ENCODE peak calls at places on chromosome 7, in eight cellular contexts. One of them, this sample, is unnamed.

GRCh38 chr7:137818036-137818435 is 28.7 kb downstream of the DGKI start:
- DNase-seq in AG10803: no peak
- DNase-seq in GM23248: peak; percentile 42
- DNase-seq in HFF-Myc: no peak
- DNase-seq in AG04450: peak; percentile 15
- DNase-seq in A673: no peak
- DNase-seq in sigmoid colon: no peak
- DNase-seq in CD4-positive, CD25-positive, alpha-beta regulatory T cell: no peak
- DNase-seq in this sample: no peak

GRCh38 chr7:12158334-12159060 is 52.6 kb upstream of the TMEM106B start:
- DNase-seq in CD4-positive, CD25-positive, alpha-beta regulatory T cell: no peak
- DNase-seq in A673: no peak
- DNase-seq in HFF-Myc: no peak
- DNase-seq in sigmoid colon: no peak
- DNase-seq in AG10803: peak; percentile 2
- DNase-seq in GM23248: no peak
- DNase-seq in AG04450: peak; percentile 6
- DNase-seq in this sample: no peak

GRCh38 chr7:16652255-16652583 is 6.2 kb downstream of the BZW2 start:
- DNase-seq in AG04450: no peak
- DNase-seq in GM23248: no peak
- DNase-seq in CD4-positive, CD25-positive, alpha-beta regulatory T cell: no peak
- DNase-seq in A673: no peak
- DNase-seq in AG10803: no peak
- DNase-seq in sigmoid colon: no peak
- DNase-seq in HFF-Myc: no peak
- DNase-seq in this sample: no peak

GRCh38 chr7:105614341-105614840 is 33.1 kb upstream of the EFCAB10 start:
- DNase-seq in HFF-Myc: no peak
- DNase-seq in AG10803: no peak
- DNase-seq in CD4-positive, CD25-positive, alpha-beta regulatory T cell: no peak
- DNase-seq in GM23248: no peak
- DNase-seq in AG04450: no peak
- DNase-seq in A673: no peak
- DNase-seq in sigmoid colon: peak; percentile 43
- DNase-seq in this sample: no peak

GRCh38 chr7:136183981-136184380 is 206.8 kb upstream of the MTPN start:
- DNase-seq in CD4-positive, CD25-positive, alpha-beta regulatory T cell: no peak
- DNase-seq in GM23248: peak; percentile 13
- DNase-seq in HFF-Myc: no peak
- DNase-seq in AG04450: no peak
- DNase-seq in sigmoid colon: no peak
- DNase-seq in AG10803: no peak
- DNase-seq in A673: peak; percentile 51
- DNase-seq in this sample: peak; percentile 14

GRCh38 chr7:100590077-100590737 is 4.1 kb downstream of the FBXO24 start:
- DNase-seq in A673: no peak
- DNase-seq in GM23248: no peak
- DNase-seq in AG10803: no peak
- DNase-seq in AG04450: no peak
- DNase-seq in HFF-Myc: no peak
- DNase-seq in sigmoid colon: peak; percentile 80
- DNase-seq in CD4-positive, CD25-positive, alpha-beta regulatory T cell: no peak
- DNase-seq in this sample: no peak

GRCh38 chr7:75756340-75757297 is 15.4 kb downstream of the CCL26 start:
- DNase-seq in sigmoid colon: no peak
- DNase-seq in A673: peak; percentile 60
- DNase-seq in AG04450: no peak
- DNase-seq in AG10803: peak; percentile 44
- DNase-seq in CD4-positive, CD25-positive, alpha-beta regulatory T cell: no peak
- DNase-seq in HFF-Myc: no peak
- DNase-seq in GM23248: peak; percentile 67
- DNase-seq in this sample: no peak

GRCh38 chr7:93016085-93016471 is 101.7 kb downstream of the SAMD9 start:
- DNase-seq in HFF-Myc: no peak
- DNase-seq in A673: peak; percentile 31
- DNase-seq in CD4-positive, CD25-positive, alpha-beta regulatory T cell: no peak
- DNase-seq in AG10803: peak; percentile 77
- DNase-seq in GM23248: peak; percentile 33
- DNase-seq in AG04450: no peak
- DNase-seq in sigmoid colon: no peak
- DNase-seq in this sample: no peak

GRCh38 chr7:272631-273030 is 17.3 kb upstream of the FOXL3 start:
- DNase-seq in AG10803: no peak
- DNase-seq in AG04450: no peak
- DNase-seq in CD4-positive, CD25-positive, alpha-beta regulatory T cell: no peak
- DNase-seq in HFF-Myc: no peak
- DNase-seq in A673: no peak
- DNase-seq in GM23248: no peak
- DNase-seq in sigmoid colon: no peak
- DNase-seq in this sample: no peak

GRCh38 chr7:158266426-158266816 is 321.2 kb downstream of the PTPRN2 start:
- DNase-seq in A673: no peak
- DNase-seq in sigmoid colon: peak; percentile 40
- DNase-seq in HFF-Myc: no peak
- DNase-seq in CD4-positive, CD25-positive, alpha-beta regulatory T cell: no peak
- DNase-seq in AG04450: no peak
- DNase-seq in GM23248: no peak
- DNase-seq in AG10803: no peak
- DNase-seq in this sample: no peak

GRCh38 chr7:135291809-135292253 is 58.2 kb downstream of the STRA8 start:
- DNase-seq in CD4-positive, CD25-positive, alpha-beta regulatory T cell: no peak
- DNase-seq in HFF-Myc: no peak
- DNase-seq in A673: no peak
- DNase-seq in AG04450: peak; percentile 18
- DNase-seq in GM23248: peak; percentile 83
- DNase-seq in sigmoid colon: no peak
- DNase-seq in AG10803: peak; percentile 18
- DNase-seq in this sample: no peak

GRCh38 chr7:123154231-123154860 is 45.4 kb downstream of the SLC13A1 start:
- DNase-seq in A673: peak; percentile 95
- DNase-seq in AG04450: peak; percentile 3
- DNase-seq in GM23248: peak; percentile 77
- DNase-seq in sigmoid colon: peak; percentile 71
- DNase-seq in AG10803: peak; percentile 70
- DNase-seq in HFF-Myc: peak; percentile 19
- DNase-seq in CD4-positive, CD25-positive, alpha-beta regulatory T cell: no peak
- DNase-seq in this sample: peak; percentile 49

GRCh38 chr7:65371468-65371867 is 2.2 kb upstream of the ZNF92 start:
- DNase-seq in GM23248: no peak
- DNase-seq in CD4-positive, CD25-positive, alpha-beta regulatory T cell: no peak
- DNase-seq in A673: no peak
- DNase-seq in HFF-Myc: no peak
- DNase-seq in sigmoid colon: no peak
- DNase-seq in AG10803: peak; percentile 24
- DNase-seq in AG04450: no peak
- DNase-seq in this sample: peak; percentile 71

GRCh38 chr7:137878333-137878961 is 31.7 kb upstream of the DGKI start:
- DNase-seq in HFF-Myc: no peak
- DNase-seq in GM23248: peak; percentile 33
- DNase-seq in A673: no peak
- DNase-seq in AG10803: peak; percentile 54
- DNase-seq in AG04450: no peak
- DNase-seq in CD4-positive, CD25-positive, alpha-beta regulatory T cell: no peak
- DNase-seq in sigmoid colon: peak; percentile 96
- DNase-seq in this sample: peak; percentile 98

GRCh38 chr7:139798221-139798620 is 20.4 kb upstream of the HIPK2 start:
- DNase-seq in GM23248: no peak
- DNase-seq in sigmoid colon: no peak
- DNase-seq in HFF-Myc: no peak
- DNase-seq in A673: no peak
- DNase-seq in CD4-positive, CD25-positive, alpha-beta regulatory T cell: no peak
- DNase-seq in AG04450: no peak
- DNase-seq in AG10803: no peak
- DNase-seq in this sample: no peak
- H3K4me3 ChIP-seq in GM23248: no peak overlapping the region
- H3K4me3 ChIP-seq in sigmoid colon: no peak overlapping the region
- H3K4me3 ChIP-seq in HFF-Myc: no peak overlapping the region
- H3K4me3 ChIP-seq in A673: no peak overlapping the region
- H3K4me3 ChIP-seq in CD4-positive, CD25-positive, alpha-beta regulatory T cell: no peak overlapping the region
- H3K4me3 ChIP-seq in AG04450: no peak overlapping the region
- H3K4me3 ChIP-seq in AG10803: no peak overlapping the region
- H3K4me3 ChIP-seq in this sample: no peak overlapping the region

DNA sequence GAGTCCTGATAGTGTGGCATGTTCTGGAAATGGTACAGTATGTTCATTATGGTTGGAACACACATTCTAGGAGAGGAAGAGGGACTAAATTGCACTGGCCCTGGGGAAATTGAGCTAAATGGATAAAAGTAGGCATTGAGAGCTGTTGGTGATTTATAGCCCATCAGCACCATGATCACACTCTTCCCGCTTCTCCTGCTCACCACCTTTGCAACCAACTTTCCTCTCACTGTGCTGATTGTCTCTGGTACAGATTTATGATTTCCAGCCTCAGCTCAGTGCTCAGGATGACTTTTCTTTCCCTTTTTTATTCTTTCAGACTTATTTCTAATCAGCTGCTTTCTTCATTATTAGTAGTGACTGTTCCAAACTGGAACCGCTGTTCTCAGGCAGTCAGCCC is 51.3 kb upstream of the RPA3 start:
- DNase-seq in CD4-positive, CD25-positive, alpha-beta regulatory T cell: no peak
- DNase-seq in GM23248: no peak
- DNase-seq in A673: no peak
- DNase-seq in AG04450: no peak
- DNase-seq in AG10803: no peak
- DNase-seq in sigmoid colon: no peak
- DNase-seq in HFF-Myc: no peak
- DNase-seq in this sample: no peak
- H3K4me3 ChIP-seq in CD4-positive, CD25-positive, alpha-beta regulatory T cell: no peak overlapping the region
- H3K4me3 ChIP-seq in GM23248: no peak overlapping the region
- H3K4me3 ChIP-seq in A673: no peak overlapping the region
- H3K4me3 ChIP-seq in AG04450: no peak overlapping the region
- H3K4me3 ChIP-seq in AG10803: no peak overlapping the region
- H3K4me3 ChIP-seq in sigmoid colon: no peak overlapping the region
- H3K4me3 ChIP-seq in HFF-Myc: no peak overlapping the region
- H3K4me3 ChIP-seq in this sample: no peak overlapping the region

GRCh38 chr7:32762321-32762669 is 129.3 kb downstream of the KBTBD2 start:
- DNase-seq in A673: no peak
- DNase-seq in CD4-positive, CD25-positive, alpha-beta regulatory T cell: no peak
- DNase-seq in HFF-Myc: no peak
- DNase-seq in AG10803: no peak
- DNase-seq in GM23248: peak; percentile 35
- DNase-seq in sigmoid colon: no peak
- DNase-seq in AG04450: no peak
- DNase-seq in this sample: no peak

GRCh38 chr7:32765185-32765584 is 126.4 kb downstream of the KBTBD2 start:
- DNase-seq in sigmoid colon: no peak
- DNase-seq in GM23248: no peak
- DNase-seq in HFF-Myc: no peak
- DNase-seq in A673: no peak
- DNase-seq in AG04450: no peak
- DNase-seq in CD4-positive, CD25-positive, alpha-beta regulatory T cell: no peak
- DNase-seq in AG10803: no peak
- DNase-seq in this sample: no peak

GRCh38 chr7:32762894-32763293 is 128.7 kb downstream of the KBTBD2 start:
- DNase-seq in sigmoid colon: no peak
- DNase-seq in A673: no peak
- DNase-seq in HFF-Myc: no peak
- DNase-seq in CD4-positive, CD25-positive, alpha-beta regulatory T cell: no peak
- DNase-seq in GM23248: peak; percentile 54
- DNase-seq in AG10803: no peak
- DNase-seq in AG04450: no peak
- DNase-seq in this sample: no peak

DNA sequence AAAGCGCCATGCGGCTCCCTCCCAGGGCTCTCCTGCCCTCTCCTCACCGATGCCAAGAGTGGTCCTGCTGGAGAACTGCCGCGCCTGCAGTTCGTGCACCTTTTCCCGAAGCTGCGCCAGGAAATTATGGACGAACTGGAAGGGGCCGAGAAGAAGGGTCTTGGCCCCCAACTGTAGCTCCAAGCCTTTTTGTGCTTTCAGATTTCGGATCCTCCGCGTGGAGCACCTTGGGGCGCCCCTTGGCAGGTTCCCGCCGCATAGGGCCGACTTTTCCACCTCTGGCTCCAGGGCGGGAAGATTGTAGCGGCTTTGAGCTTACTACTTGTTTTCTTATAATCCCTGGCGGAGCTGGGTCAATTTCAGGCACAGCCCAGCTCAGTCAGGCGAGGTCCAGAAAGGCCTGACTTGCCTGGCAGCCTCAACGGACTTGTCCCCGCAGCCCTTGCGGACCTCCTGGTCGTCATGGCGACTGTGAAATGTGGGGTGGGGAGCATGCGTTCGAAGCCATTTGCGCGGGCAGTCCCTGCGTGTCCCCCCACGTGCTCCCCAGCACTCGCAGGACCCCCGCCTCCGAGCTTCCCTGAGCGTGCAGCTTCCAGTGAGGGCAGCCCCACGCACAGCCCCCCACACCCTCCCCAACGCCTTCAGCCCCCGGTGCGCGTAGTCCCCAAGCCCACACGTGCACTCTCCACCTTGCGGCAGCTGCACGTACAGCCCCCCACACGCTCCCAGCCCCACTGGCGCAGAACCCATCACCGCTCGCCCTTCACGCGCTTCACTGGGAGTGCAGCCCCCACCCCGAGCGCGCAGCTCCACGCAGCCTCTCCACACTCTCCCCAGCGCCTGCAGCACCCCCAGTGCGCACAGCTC is 129.9 kb downstream of the KBTBD2 start:
- DNase-seq in CD4-positive, CD25-positive, alpha-beta regulatory T cell: no peak
- DNase-seq in AG10803: no peak
- DNase-seq in AG04450: no peak
- DNase-seq in GM23248: peak; percentile 17
- DNase-seq in A673: no peak
- DNase-seq in sigmoid colon: peak; percentile 62
- DNase-seq in HFF-Myc: no peak
- DNase-seq in this sample: no peak
- H3K4me3 ChIP-seq in CD4-positive, CD25-positive, alpha-beta regulatory T cell: no peak overlapping the region
- H3K4me3 ChIP-seq in AG10803: peak overlapping the region; percentile 34
- H3K4me3 ChIP-seq in AG04450: no peak overlapping the region
- H3K4me3 ChIP-seq in GM23248: peak overlapping the region; percentile 66
- H3K4me3 ChIP-seq in A673: no peak overlapping the region
- H3K4me3 ChIP-seq in sigmoid colon: no peak overlapping the region
- H3K4me3 ChIP-seq in HFF-Myc: no peak overlapping the region
- H3K4me3 ChIP-seq in this sample: peak overlapping the region; percentile 52

GRCh38 chr7:151410405-151411390 is 860 bp upstream of the WDR86 start:
- DNase-seq in sigmoid colon: peak; percentile 71
- DNase-seq in A673: peak; percentile 25
- DNase-seq in HFF-Myc: no peak
- DNase-seq in CD4-positive, CD25-positive, alpha-beta regulatory T cell: no peak
- DNase-seq in GM23248: no peak
- DNase-seq in AG10803: no peak
- DNase-seq in AG04450: no peak
- DNase-seq in this sample: no peak
- H3K4me3 ChIP-seq in sigmoid colon: peak overlapping the region; percentile 53
- H3K4me3 ChIP-seq in A673: peak overlapping the region; percentile 74
- H3K4me3 ChIP-seq in HFF-Myc: peak overlapping the region; percentile 11
- H3K4me3 ChIP-seq in CD4-positive, CD25-positive, alpha-beta regulatory T cell: no peak overlapping the region
- H3K4me3 ChIP-seq in GM23248: no peak overlapping the region
- H3K4me3 ChIP-seq in AG10803: no peak overlapping the region
- H3K4me3 ChIP-seq in AG04450: peak overlapping the region; percentile 53
- H3K4me3 ChIP-seq in this sample: peak overlapping the region; percentile 77

GRCh38 chr7:153832160-153832559 is 220.0 kb upstream of the DPP6 start:
- DNase-seq in GM23248: no peak
- DNase-seq in HFF-Myc: no peak
- DNase-seq in sigmoid colon: no peak
- DNase-seq in AG04450: no peak
- DNase-seq in AG10803: no peak
- DNase-seq in A673: no peak
- DNase-seq in CD4-positive, CD25-positive, alpha-beta regulatory T cell: no peak
- DNase-seq in this sample: no peak
- H3K4me3 ChIP-seq in GM23248: no peak overlapping the region
- H3K4me3 ChIP-seq in HFF-Myc: no peak overlapping the region
- H3K4me3 ChIP-seq in sigmoid colon: no peak overlapping the region
- H3K4me3 ChIP-seq in AG04450: no peak overlapping the region
- H3K4me3 ChIP-seq in AG10803: no peak overlapping the region
- H3K4me3 ChIP-seq in A673: no peak overlapping the region
- H3K4me3 ChIP-seq in CD4-positive, CD25-positive, alpha-beta regulatory T cell: no peak overlapping the region
- H3K4me3 ChIP-seq in this sample: no peak overlapping the region

This sample was measured in retinal pigment epithelial cell.